ENCODE peak calls at places on chromosomes 6 and 20, in seven cellular contexts. One of them, this sample, is unnamed.

GRCh38 chr20:24584538-24585356 is 115.3 kb downstream of the SYNDIG1 start:
- DNase-seq in tibial artery: no peak
- DNase-seq in OCI-LY7: peak
- DNase-seq in colonic mucosa: no peak
- DNase-seq in AG04450: no peak
- DNase-seq in CD4-positive, CD25-positive, alpha-beta regulatory T cell: no peak
- DNase-seq in endodermal cell: no peak
- DNase-seq in this sample: no peak

GRCh38 chr6:42929928-42930360 is 664 bp downstream of the CNPY3 start:
- DNase-seq in tibial artery: peak
- DNase-seq in endodermal cell: no peak
- DNase-seq in OCI-LY7: peak
- DNase-seq in CD4-positive, CD25-positive, alpha-beta regulatory T cell: no peak
- DNase-seq in AG04450: peak
- DNase-seq in colonic mucosa: no peak
- DNase-seq in this sample: peak

GRCh38 chr20:5535211-5535756 is 214.9 kb upstream of the SHLD1 start:
- DNase-seq in CD4-positive, CD25-positive, alpha-beta regulatory T cell: no peak
- DNase-seq in AG04450: peak
- DNase-seq in endodermal cell: no peak
- DNase-seq in colonic mucosa: no peak
- DNase-seq in OCI-LY7: no peak
- DNase-seq in tibial artery: no peak
- DNase-seq in this sample: no peak

GRCh38 chr6:22647671-22648070 is 78.3 kb downstream of the HDGFL1 start:
- DNase-seq in OCI-LY7: no peak
- DNase-seq in AG04450: no peak
- DNase-seq in colonic mucosa: no peak
- DNase-seq in tibial artery: no peak
- DNase-seq in CD4-positive, CD25-positive, alpha-beta regulatory T cell: no peak
- DNase-seq in endodermal cell: no peak
- DNase-seq in this sample: no peak

GRCh38 chr6:142694054-142694453 is 250.9 kb downstream of the HIVEP2 start:
- DNase-seq in CD4-positive, CD25-positive, alpha-beta regulatory T cell: no peak
- DNase-seq in endodermal cell: no peak
- DNase-seq in tibial artery: no peak
- DNase-seq in AG04450: no peak
- DNase-seq in colonic mucosa: no peak
- DNase-seq in OCI-LY7: no peak
- DNase-seq in this sample: no peak

GRCh38 chr6:91317247-91317646 is 730.4 kb upstream of the MAP3K7 start:
- DNase-seq in colonic mucosa: no peak
- DNase-seq in OCI-LY7: no peak
- DNase-seq in CD4-positive, CD25-positive, alpha-beta regulatory T cell: no peak
- DNase-seq in endodermal cell: no peak
- DNase-seq in tibial artery: no peak
- DNase-seq in AG04450: no peak
- DNase-seq in this sample: no peak

GRCh38 chr20:50464026-50464724 is 46.0 kb upstream of the PTPN1 start:
- DNase-seq in CD4-positive, CD25-positive, alpha-beta regulatory T cell: peak
- DNase-seq in AG04450: no peak
- DNase-seq in OCI-LY7: peak
- DNase-seq in tibial artery: peak
- DNase-seq in colonic mucosa: peak
- DNase-seq in endodermal cell: peak
- DNase-seq in this sample: peak

GRCh38 chr6:150333592-150333954 is 35.2 kb upstream of the IYD start:
- DNase-seq in CD4-positive, CD25-positive, alpha-beta regulatory T cell: no peak
- DNase-seq in endodermal cell: no peak
- DNase-seq in tibial artery: no peak
- DNase-seq in AG04450: no peak
- DNase-seq in colonic mucosa: no peak
- DNase-seq in OCI-LY7: no peak
- DNase-seq in this sample: no peak

GRCh38 chr6:17928514-17929430 is 58.7 kb downstream of the KIF13A start:
- DNase-seq in OCI-LY7: no peak
- DNase-seq in CD4-positive, CD25-positive, alpha-beta regulatory T cell: no peak
- DNase-seq in colonic mucosa: no peak
- DNase-seq in tibial artery: no peak
- DNase-seq in AG04450: no peak
- DNase-seq in endodermal cell: no peak
- DNase-seq in this sample: no peak

GRCh38 chr6:44977406-44977740 is 350.8 kb upstream of the RUNX2 start:
- DNase-seq in CD4-positive, CD25-positive, alpha-beta regulatory T cell: peak
- DNase-seq in endodermal cell: no peak
- DNase-seq in OCI-LY7: no peak
- DNase-seq in colonic mucosa: no peak
- DNase-seq in AG04450: no peak
- DNase-seq in tibial artery: no peak
- DNase-seq in this sample: peak

GRCh38 chr20:34579936-34580587 is 21.5 kb downstream of the MAP1LC3A start:
- DNase-seq in OCI-LY7: peak
- DNase-seq in AG04450: no peak
- DNase-seq in tibial artery: no peak
- DNase-seq in endodermal cell: no peak
- DNase-seq in CD4-positive, CD25-positive, alpha-beta regulatory T cell: no peak
- DNase-seq in colonic mucosa: peak
- DNase-seq in this sample: peak

GRCh38 chr6:45377041-45377554 is 636 bp downstream of the SUPT3H start:
- DNase-seq in OCI-LY7: peak
- DNase-seq in tibial artery: no peak
- DNase-seq in endodermal cell: no peak
- DNase-seq in colonic mucosa: peak
- DNase-seq in AG04450: no peak
- DNase-seq in CD4-positive, CD25-positive, alpha-beta regulatory T cell: no peak
- DNase-seq in this sample: peak

GRCh38 chr6:34130870-34131269 is 15.0 kb downstream of the GRM4 start:
- DNase-seq in CD4-positive, CD25-positive, alpha-beta regulatory T cell: no peak
- DNase-seq in tibial artery: no peak
- DNase-seq in colonic mucosa: no peak
- DNase-seq in AG04450: no peak
- DNase-seq in endodermal cell: peak
- DNase-seq in OCI-LY7: no peak
- DNase-seq in this sample: no peak

GRCh38 chr6:47780510-47781356 is 1.1 kb upstream of the OPN5 start:
- DNase-seq in CD4-positive, CD25-positive, alpha-beta regulatory T cell: peak
- DNase-seq in tibial artery: no peak
- DNase-seq in AG04450: peak
- DNase-seq in OCI-LY7: peak
- DNase-seq in endodermal cell: peak
- DNase-seq in colonic mucosa: peak
- DNase-seq in this sample: peak

GRCh38 chr6:43817192-43817591 is 47.2 kb downstream of the VEGFA start:
- DNase-seq in tibial artery: no peak
- DNase-seq in colonic mucosa: peak
- DNase-seq in endodermal cell: peak
- DNase-seq in AG04450: no peak
- DNase-seq in CD4-positive, CD25-positive, alpha-beta regulatory T cell: no peak
- DNase-seq in OCI-LY7: peak
- DNase-seq in this sample: peak

GRCh38 chr6:75318900-75319299 is 34.3 kb upstream of the TMEM30A start:
- DNase-seq in tibial artery: no peak
- DNase-seq in AG04450: no peak
- DNase-seq in endodermal cell: no peak
- DNase-seq in OCI-LY7: no peak
- DNase-seq in CD4-positive, CD25-positive, alpha-beta regulatory T cell: no peak
- DNase-seq in colonic mucosa: no peak
- DNase-seq in this sample: no peak

DNA sequence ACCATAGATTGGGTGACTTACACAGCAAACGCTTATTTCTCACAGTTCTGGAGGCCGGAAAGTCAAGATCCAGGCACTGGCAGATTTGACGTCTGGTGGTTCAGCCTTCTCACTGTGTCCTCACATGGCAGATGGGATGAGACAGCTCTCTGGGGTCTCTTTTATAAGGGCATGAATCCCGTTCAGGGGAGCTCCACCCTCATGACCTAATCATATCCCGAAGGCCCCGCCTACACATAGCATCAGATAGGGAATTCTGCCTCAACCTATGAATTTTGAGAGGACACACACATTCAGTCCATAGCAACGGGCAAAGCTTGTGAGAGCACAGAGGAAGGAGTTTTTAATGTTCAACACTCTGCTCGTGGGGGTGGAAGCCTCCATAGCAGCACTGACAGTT is 27.5 kb downstream of the DAAM2 start:
- DNase-seq in OCI-LY7: no peak
- DNase-seq in endodermal cell: no peak
- DNase-seq in AG04450: no peak
- DNase-seq in CD4-positive, CD25-positive, alpha-beta regulatory T cell: no peak
- DNase-seq in colonic mucosa: no peak
- DNase-seq in tibial artery: no peak
- DNase-seq in this sample: no peak
- H3K27ac ChIP-seq in OCI-LY7: no peak
- H3K27ac ChIP-seq in endodermal cell: no peak
- H3K27ac ChIP-seq in AG04450: no peak
- H3K27ac ChIP-seq in CD4-positive, CD25-positive, alpha-beta regulatory T cell: no peak
- H3K27ac ChIP-seq in colonic mucosa: no peak
- H3K27ac ChIP-seq in tibial artery: peak
- H3K27ac ChIP-seq in this sample: no peak

GRCh38 chr6:71468841-71469750 is 180.5 kb downstream of the OGFRL1 start:
- DNase-seq in CD4-positive, CD25-positive, alpha-beta regulatory T cell: no peak
- DNase-seq in colonic mucosa: no peak
- DNase-seq in endodermal cell: no peak
- DNase-seq in AG04450: peak
- DNase-seq in OCI-LY7: no peak
- DNase-seq in tibial artery: peak
- DNase-seq in this sample: no peak
- H3K4me3 ChIP-seq in CD4-positive, CD25-positive, alpha-beta regulatory T cell: no peak
- H3K4me3 ChIP-seq in colonic mucosa: no peak
- H3K4me3 ChIP-seq in endodermal cell: no peak
- H3K4me3 ChIP-seq in AG04450: peak
- H3K4me3 ChIP-seq in OCI-LY7: no peak
- H3K4me3 ChIP-seq in tibial artery: peak
- H3K4me3 ChIP-seq in this sample: no peak

GRCh38 chr20:58402305-58402704 is 13.3 kb downstream of the VAPB start:
- DNase-seq in CD4-positive, CD25-positive, alpha-beta regulatory T cell: no peak
- DNase-seq in colonic mucosa: no peak
- DNase-seq in tibial artery: no peak
- DNase-seq in AG04450: no peak
- DNase-seq in OCI-LY7: no peak
- DNase-seq in endodermal cell: no peak
- DNase-seq in this sample: no peak

GRCh38 chr20:58402827-58403226 is 13.8 kb downstream of the VAPB start:
- DNase-seq in CD4-positive, CD25-positive, alpha-beta regulatory T cell: no peak
- DNase-seq in AG04450: no peak
- DNase-seq in endodermal cell: no peak
- DNase-seq in OCI-LY7: no peak
- DNase-seq in tibial artery: no peak
- DNase-seq in colonic mucosa: no peak
- DNase-seq in this sample: no peak

GRCh38 chr20:58401123-58401639 is 12.2 kb downstream of the VAPB start:
- DNase-seq in AG04450: no peak
- DNase-seq in tibial artery: no peak
- DNase-seq in endodermal cell: no peak
- DNase-seq in OCI-LY7: no peak
- DNase-seq in colonic mucosa: no peak
- DNase-seq in CD4-positive, CD25-positive, alpha-beta regulatory T cell: no peak
- DNase-seq in this sample: no peak

GRCh38 chr20:58405504-58406291 is 16.7 kb downstream of the VAPB start:
- DNase-seq in AG04450: no peak
- DNase-seq in endodermal cell: no peak
- DNase-seq in CD4-positive, CD25-positive, alpha-beta regulatory T cell: no peak
- DNase-seq in OCI-LY7: no peak
- DNase-seq in colonic mucosa: no peak
- DNase-seq in tibial artery: no peak
- DNase-seq in this sample: no peak

GRCh38 chr20:58403272-58403671 is 14.2 kb downstream of the VAPB start:
- DNase-seq in AG04450: no peak
- DNase-seq in tibial artery: no peak
- DNase-seq in CD4-positive, CD25-positive, alpha-beta regulatory T cell: no peak
- DNase-seq in colonic mucosa: no peak
- DNase-seq in OCI-LY7: no peak
- DNase-seq in endodermal cell: no peak
- DNase-seq in this sample: no peak
- H3K27ac ChIP-seq in AG04450: no peak
- H3K27ac ChIP-seq in tibial artery: no peak
- H3K27ac ChIP-seq in CD4-positive, CD25-positive, alpha-beta regulatory T cell: no peak
- H3K27ac ChIP-seq in colonic mucosa: no peak
- H3K27ac ChIP-seq in OCI-LY7: no peak
- H3K27ac ChIP-seq in endodermal cell: no peak
- H3K27ac ChIP-seq in this sample: no peak

GRCh38 chr6:136750821-136751220 is 41.5 kb downstream of the MAP3K5 start:
- DNase-seq in endodermal cell: no peak
- DNase-seq in OCI-LY7: no peak
- DNase-seq in colonic mucosa: no peak
- DNase-seq in CD4-positive, CD25-positive, alpha-beta regulatory T cell: no peak
- DNase-seq in tibial artery: no peak
- DNase-seq in AG04450: no peak
- DNase-seq in this sample: no peak

GRCh38 chr6:136753624-136754023 is 38.7 kb downstream of the MAP3K5 start:
- DNase-seq in CD4-positive, CD25-positive, alpha-beta regulatory T cell: peak
- DNase-seq in OCI-LY7: no peak
- DNase-seq in colonic mucosa: no peak
- DNase-seq in endodermal cell: peak
- DNase-seq in AG04450: no peak
- DNase-seq in tibial artery: no peak
- DNase-seq in this sample: no peak

GRCh38 chr6:136751478-136751956 is 40.8 kb downstream of the MAP3K5 start:
- DNase-seq in endodermal cell: peak
- DNase-seq in tibial artery: no peak
- DNase-seq in colonic mucosa: peak
- DNase-seq in OCI-LY7: peak
- DNase-seq in CD4-positive, CD25-positive, alpha-beta regulatory T cell: peak
- DNase-seq in AG04450: no peak
- DNase-seq in this sample: peak

GRCh38 chr6:136752554-136752953 is 39.7 kb downstream of the MAP3K5 start:
- DNase-seq in tibial artery: no peak
- DNase-seq in AG04450: no peak
- DNase-seq in colonic mucosa: peak
- DNase-seq in endodermal cell: peak
- DNase-seq in CD4-positive, CD25-positive, alpha-beta regulatory T cell: no peak
- DNase-seq in OCI-LY7: no peak
- DNase-seq in this sample: peak

DNA sequence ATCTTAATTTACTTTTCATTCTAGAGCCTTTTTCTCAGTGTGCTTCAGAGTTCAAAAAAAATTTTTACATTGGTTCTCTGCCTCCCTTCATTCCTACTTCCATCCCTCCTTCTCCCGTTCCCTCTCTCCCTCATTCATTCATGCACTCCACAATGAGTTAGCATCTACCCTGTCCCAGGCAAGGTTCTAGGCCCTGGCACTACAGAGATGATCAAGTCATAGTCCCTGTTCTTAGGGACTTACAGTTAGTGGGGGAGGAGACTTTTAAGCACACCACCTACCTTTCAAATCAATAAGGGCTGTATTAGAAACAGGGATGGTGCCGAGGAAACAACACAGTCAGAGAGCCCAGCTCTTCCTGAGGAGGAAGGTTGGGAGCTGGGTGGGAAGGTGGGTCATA is 40.3 kb downstream of the MAP3K5 start:
- DNase-seq in colonic mucosa: peak
- DNase-seq in AG04450: no peak
- DNase-seq in endodermal cell: peak
- DNase-seq in OCI-LY7: no peak
- DNase-seq in CD4-positive, CD25-positive, alpha-beta regulatory T cell: no peak
- DNase-seq in tibial artery: no peak
- DNase-seq in this sample: no peak
- H3K4me3 ChIP-seq in colonic mucosa: no peak
- H3K4me3 ChIP-seq in AG04450: no peak
- H3K4me3 ChIP-seq in endodermal cell: no peak
- H3K4me3 ChIP-seq in OCI-LY7: peak
- H3K4me3 ChIP-seq in CD4-positive, CD25-positive, alpha-beta regulatory T cell: peak
- H3K4me3 ChIP-seq in tibial artery: no peak
- H3K4me3 ChIP-seq in this sample: peak

This sample was measured in MM.1S.